ENCODE peak calls at places on chromosome 19, in seven cellular contexts. U, J, I, F, Z, A and V are unnamed samples.

GRCh38 chr19:5837768-5838364 is 1.6 kb downstream of the FUT6 start:
- DNase-seq in U (no peak), J (no peak), I (no peak), F (no peak), Z (no peak), A (no peak), V (no peak)

GRCh38 chr19:8662263-8662662 is 31.8 kb downstream of the NFILZ start:
- DNase-seq in U (no peak), J (no peak), I (no peak), F (no peak), Z (no peak), A (no peak), V (no peak)

GRCh38 chr19:47094557-47095517 is 18.7 kb downstream of the ZC3H4 start:
- DNase-seq in U (peak), J (no peak), I (no peak), F (no peak), Z (peak), A (no peak), V (no peak)

GRCh38 chr19:51338563-51339312 is 3.2 kb downstream of the VSIG10L start:
- DNase-seq in U (peak), J (peak), I (no peak), F (peak), Z (peak), A (peak), V (peak)

GRCh38 chr19:40804783-40805242 is 5.8 kb downstream of the EGLN2 start:
- DNase-seq in U (peak), J (no peak), I (no peak), F (no peak), Z (no peak), A (no peak), V (no peak)

GRCh38 chr19:55592391-55593090 is 6.8 kb downstream of the FIZ1 start:
- DNase-seq in U (no peak), J (no peak), I (no peak), F (no peak), Z (no peak), A (no peak), V (no peak)

GRCh38 chr19:12913871-12914690 is 5.0 kb downstream of the SYCE2 start:
- DNase-seq in U (peak), J (peak), I (no peak), F (no peak), Z (peak), A (no peak), V (peak)

GRCh38 chr19:42281175-42282035 is 12.4 kb downstream of the CIC start:
- DNase-seq in U (peak), J (peak), I (no peak), F (peak), Z (peak), A (no peak), V (no peak)

GRCh38 chr19:17279436-17279835 is 2.3 kb upstream of the ANKLE1 start:
- DNase-seq in U (no peak), J (no peak), I (no peak), F (no peak), Z (no peak), A (no peak), V (no peak)

GRCh38 chr19:18000981-18001836 is 6.8 kb upstream of the ARRDC2 start:
- DNase-seq in U (peak), J (peak), I (peak), F (peak), Z (peak), A (peak), V (peak)

GRCh38 chr19:15256708-15257331 is 24.6 kb upstream of the EPHX3 start:
- DNase-seq in U (no peak), J (no peak), I (no peak), F (no peak), Z (no peak), A (no peak), V (no peak)

GRCh38 chr19:17873661-17874422 is 2.1 kb downstream of the SLC5A5 start:
- DNase-seq in U (peak), J (no peak), I (no peak), F (peak), Z (peak), A (peak), V (no peak)

GRCh38 chr19:4844348-4845179 is 13.1 kb upstream of the TICAM1 start:
- DNase-seq in U (no peak), J (no peak), I (no peak), F (no peak), Z (no peak), A (no peak), V (no peak)

GRCh38 chr19:58021541-58022282 is 12.1 kb upstream of the ZSCAN1 start:
- DNase-seq in U (peak), J (peak), I (no peak), F (peak), Z (peak), A (no peak), V (no peak)

GRCh38 chr19:21604351-21604926 is 99.0 kb downstream of the ZNF429 start:
- DNase-seq in U (peak), J (no peak), I (no peak), F (no peak), Z (no peak), A (no peak), V (peak)

GRCh38 chr19:49116544-49116943 is 2.4 kb downstream of the LIN7B start:
- DNase-seq in U (no peak), J (no peak), I (no peak), F (no peak), Z (no peak), A (no peak), V (peak)

GRCh38 chr19:11480081-11480926 is 542 bp downstream of the ELAVL3 start:
- DNase-seq in U (no peak), J (no peak), I (no peak), F (peak), Z (no peak), A (no peak), V (no peak)

GRCh38 chr19:6235031-6235951 is 44.5 kb downstream of the MLLT1 start:
- DNase-seq in U (no peak), J (no peak), I (no peak), F (no peak), Z (no peak), A (no peak), V (no peak)

GRCh38 chr19:15555759-15556633 is 47.7 kb downstream of the CYP4F22 start:
- DNase-seq in U (peak), J (peak), I (peak), F (peak), Z (peak), A (peak), V (peak)

GRCh38 chr19:33390908-33391630 is 17.6 kb downstream of the CEBPG start:
- DNase-seq in U (no peak), J (no peak), I (no peak), F (no peak), Z (no peak), A (no peak), V (no peak)

GRCh38 chr19:1270168-1270853 is 1.2 kb downstream of the CIRBP start:
- DNase-seq in U (no peak), J (no peak), I (no peak), F (no peak), Z (no peak), A (no peak), V (no peak)